ENCODE peak calls at places on chromosomes 1 and 21, in four cellular contexts. I, Q, R and V are unnamed samples.

GRCh38 chr1:87135313-87135712 is 193.4 kb upstream of the LMO4 start:
- DNase-seq in I (no peak), Q (no peak), R (peak; percentile 28), V (no peak)

GRCh38 chr1:60234761-60235160 is 161.2 kb upstream of the C1orf87 start:
- DNase-seq in I (no peak), Q (no peak), R (no peak), V (no peak)

GRCh38 chr21:32256873-32257620 is 21.8 kb downstream of the MIS18A start:
- DNase-seq in I (peak; percentile 60), Q (peak; percentile 51), R (peak; percentile 84), V (peak; percentile 88)

GRCh38 chr1:31487894-31488293 is 74.9 kb downstream of the SERINC2 start:
- DNase-seq in I (no peak), Q (no peak), R (no peak), V (no peak)

GRCh38 chr1:231194843-231195516 is 33.1 kb downstream of the TRIM67 start:
- DNase-seq in I (no peak), Q (no peak), R (no peak), V (no peak)

GRCh38 chr1:52919051-52919719 is 2.4 kb downstream of the ECHDC2 start:
- DNase-seq in I (no peak), Q (no peak), R (no peak), V (no peak)

GRCh38 chr1:14735861-14736260 is 137.4 kb downstream of the KAZN start:
- DNase-seq in I (no peak), Q (no peak), R (no peak), V (no peak)

GRCh38 chr21:44496196-44496899 is 41.0 kb downstream of the LRRC3 start:
- DNase-seq in I (no peak), Q (no peak), R (no peak), V (no peak)

GRCh38 chr1:210236386-210236839 is 3.8 kb downstream of the SERTAD4 start:
- DNase-seq in I (no peak), Q (no peak), R (no peak), V (no peak)

GRCh38 chr1:183653876-183654451 is 848 bp upstream of the APOBEC4 start:
- DNase-seq in I (no peak), Q (no peak), R (no peak), V (no peak)

GRCh38 chr1:5371270-5371669 is 621.0 kb downstream of the NPHP4 start:
- DNase-seq in I (no peak), Q (no peak), R (peak; percentile 34), V (no peak)

GRCh38 chr1:166865931-166866330 is 10.1 kb downstream of the TADA1 start:
- DNase-seq in I (no peak), Q (no peak), R (no peak), V (no peak)

GRCh38 chr1:234613128-234613875 is 3.3 kb upstream of the IRF2BP2 start:
- DNase-seq in I (no peak), Q (no peak), R (no peak), V (no peak)

GRCh38 chr21:38768385-38769071 is 37.2 kb upstream of the ETS2 start:
- DNase-seq in I (no peak), Q (no peak), R (no peak), V (no peak)

GRCh38 chr1:21334214-21335087 is 44.2 kb upstream of the ECE1 start:
- DNase-seq in I (peak; percentile 77), Q (peak; percentile 61), R (no peak), V (peak; percentile 78)

GRCh38 chr1:226034482-226034881 is 28.0 kb upstream of the H3-3A start:
- DNase-seq in I (peak; percentile 91), Q (peak; percentile 59), R (peak; percentile 89), V (peak; percentile 63)

GRCh38 chr1:207948536-207949250 is 37.8 kb upstream of the CD34 start:
- DNase-seq in I (no peak), Q (no peak), R (no peak), V (no peak)

GRCh38 chr1:202661136-202661845 is 49.0 kb downstream of the SYT2 start:
- DNase-seq in I (no peak), Q (no peak), R (no peak), V (no peak)

GRCh38 chr1:193321242-193321842 is 134.9 kb upstream of the B3GALT2 start:
- DNase-seq in I (no peak), Q (no peak), R (no peak), V (no peak)

GRCh38 chr1:11842154-11843041 is 5.2 kb downstream of the NPPA start:
- DNase-seq in I (peak; percentile 54), Q (no peak), R (no peak), V (peak; percentile 70)

GRCh38 chr1:26373281-26373680 is 731 bp upstream of the ZNF683 start:
- DNase-seq in I (no peak), Q (no peak), R (no peak), V (no peak)

GRCh38 chr1:117930484-117930883 is 945 bp downstream of the WDR3 start:
- DNase-seq in I (no peak), Q (no peak), R (no peak), V (no peak)

GRCh38 chr1:80048706-80049105 is 1042.2 kb upstream of the ADGRL4 start:
- DNase-seq in I (no peak), Q (no peak), R (no peak), V (no peak)

GRCh38 chr1:92186081-92186480 is 31.6 kb upstream of the C1orf146 start:
- DNase-seq in I (no peak), Q (no peak), R (no peak), V (no peak)

GRCh38 chr1:65069186-65069585 is 78.8 kb upstream of the AK4 start:
- DNase-seq in I (no peak), Q (no peak), R (no peak), V (no peak)

GRCh38 chr21:17542371-17542992 is 29.6 kb downstream of the CXADR start:
- DNase-seq in I (no peak), Q (no peak), R (no peak), V (no peak)

GRCh38 chr1:215887618-215888017 is 320.5 kb downstream of the KCTD3 start:
- DNase-seq in I (no peak), Q (no peak), R (no peak), V (no peak)

GRCh38 chr1:166221316-166221715 is 54.5 kb upstream of the FAM78B start:
- DNase-seq in I (no peak), Q (no peak), R (no peak), V (no peak)

GRCh38 chr1:236064674-236065508 is at the start of gene NID1:
- DNase-seq in I (peak; percentile 92), Q (peak; percentile 80), R (peak; percentile 90), V (peak; percentile 94)

GRCh38 chr1:151653397-151653796 is 41.5 kb downstream of the SNX27 start:
- DNase-seq in I (no peak), Q (no peak), R (no peak), V (no peak)

GRCh38 chr1:170623171-170623570 is 40.8 kb upstream of the PRRX1 start:
- DNase-seq in I (no peak), Q (no peak), R (no peak), V (no peak)

GRCh38 chr1:43436371-43436770 is 17.4 kb downstream of the HYI start:
- DNase-seq in I (peak; percentile 1), Q (no peak), R (no peak), V (no peak)
- TF ChIP-seq POLR2A in I (no peak), Q (no peak), R (no peak), V (no peak)

GRCh38 chr1:19483261-19483660 is 2.1 kb downstream of the CAPZB start:
- DNase-seq in I (no peak), Q (no peak), R (no peak), V (no peak)
- H3K4me1 ChIP-seq in I (peaks cover 67% of the 10 kb centered on the region), Q (no peaks in the 10 kb centered on the region), R (peaks cover 89% of the 10 kb centered on the region), V (peaks cover 38% of the 10 kb centered on the region)

GRCh38 chr1:68376441-68376840 is 73.3 kb downstream of the RPE65 start:
- DNase-seq in I (no peak), Q (no peak), R (no peak), V (no peak)

GRCh38 chr1:68377098-68377497 is 72.7 kb downstream of the RPE65 start:
- DNase-seq in I (no peak), Q (no peak), R (no peak), V (no peak)

GRCh38 chr1:68373173-68373572 is 76.6 kb downstream of the RPE65 start:
- DNase-seq in I (no peak), Q (no peak), R (no peak), V (no peak)

GRCh38 chr1:68378296-68379084 is 71.3 kb downstream of the RPE65 start:
- DNase-seq in I (no peak), Q (no peak), R (no peak), V (no peak)

GRCh38 chr1:68375919-68376318 is 73.8 kb downstream of the RPE65 start:
- DNase-seq in I (no peak), Q (no peak), R (no peak), V (no peak)
- TF ChIP-seq POLR2A in I (no peak), Q (no peak), R (no peak), V (no peak)

DNA sequence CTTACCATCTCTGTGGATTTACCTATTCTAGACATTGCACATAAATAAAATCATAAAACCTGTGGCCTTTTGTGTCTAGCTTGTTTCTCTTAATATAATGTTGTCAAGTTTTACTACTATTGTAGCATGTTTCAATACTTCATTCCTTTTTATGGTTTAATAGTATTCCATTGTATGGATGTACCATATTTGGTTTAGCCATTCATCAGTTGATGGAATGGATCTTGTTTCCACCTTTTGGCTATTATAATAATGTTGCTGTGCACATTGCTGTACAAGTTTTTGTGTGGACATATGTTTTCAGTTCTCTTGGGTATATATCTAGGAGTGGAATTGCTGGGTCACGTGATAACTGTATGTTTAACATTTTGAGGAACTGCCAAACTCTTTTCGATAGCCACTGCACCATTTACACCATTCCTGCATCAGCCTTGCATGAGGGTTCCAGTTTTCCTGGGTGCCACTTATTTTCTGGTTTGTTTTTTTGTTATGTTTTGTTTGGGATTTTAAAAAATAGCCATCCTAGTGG is 66.9 kb downstream of the RNF220 start:
- DNase-seq in I (no peak), Q (no peak), R (no peak), V (no peak)
- H3K4me1 ChIP-seq in I (no peaks in the 10 kb centered on the region), Q (no peaks in the 10 kb centered on the region), R (peaks cover 8% of the 10 kb centered on the region), V (no peaks in the 10 kb centered on the region)